ENCODE peak calls at places on chromosomes 3 and 15, in five cellular contexts. One of them, this sample, is unnamed.

GRCh38 chr15:101128191-101128590 is 123.7 kb downstream of the CHSY1 start:
- DNase-seq in activated CD8-positive, alpha-beta T cell treated with anti-CD3 and anti-CD28 coated beads for 36 hours: no peak
- DNase-seq in brain microvascular endothelial cell: peak
- DNase-seq in H4: peak
- DNase-seq in GM23248: peak
- DNase-seq in this sample: peak

GRCh38 chr3:141913150-141913811 is 36.8 kb downstream of the ATP1B3 start:
- DNase-seq in GM23248: peak
- DNase-seq in activated CD8-positive, alpha-beta T cell treated with anti-CD3 and anti-CD28 coated beads for 36 hours: peak
- DNase-seq in H4: peak
- DNase-seq in brain microvascular endothelial cell: peak
- DNase-seq in this sample: peak

GRCh38 chr3:22089284-22089683 is 338.3 kb upstream of the ZNF385D start:
- DNase-seq in brain microvascular endothelial cell: peak
- DNase-seq in activated CD8-positive, alpha-beta T cell treated with anti-CD3 and anti-CD28 coated beads for 36 hours: peak
- DNase-seq in H4: peak
- DNase-seq in GM23248: peak
- DNase-seq in this sample: peak

GRCh38 chr3:172103724-172104123 is 64.3 kb downstream of the FNDC3B start:
- DNase-seq in activated CD8-positive, alpha-beta T cell treated with anti-CD3 and anti-CD28 coated beads for 36 hours: no peak
- DNase-seq in brain microvascular endothelial cell: peak
- DNase-seq in GM23248: peak
- DNase-seq in H4: no peak
- DNase-seq in this sample: peak

GRCh38 chr3:24396338-24396737 is 98.3 kb downstream of the THRB start:
- DNase-seq in H4: no peak
- DNase-seq in activated CD8-positive, alpha-beta T cell treated with anti-CD3 and anti-CD28 coated beads for 36 hours: no peak
- DNase-seq in brain microvascular endothelial cell: no peak
- DNase-seq in GM23248: no peak
- DNase-seq in this sample: no peak

GRCh38 chr3:25826510-25826909 is 36.6 kb downstream of the OXSM start:
- DNase-seq in brain microvascular endothelial cell: no peak
- DNase-seq in GM23248: no peak
- DNase-seq in H4: no peak
- DNase-seq in activated CD8-positive, alpha-beta T cell treated with anti-CD3 and anti-CD28 coated beads for 36 hours: no peak
- DNase-seq in this sample: no peak

GRCh38 chr15:50116477-50116876 is 2.6 kb downstream of the ATP8B4 start:
- DNase-seq in H4: no peak
- DNase-seq in activated CD8-positive, alpha-beta T cell treated with anti-CD3 and anti-CD28 coated beads for 36 hours: peak
- DNase-seq in brain microvascular endothelial cell: no peak
- DNase-seq in GM23248: peak
- DNase-seq in this sample: peak

GRCh38 chr15:67720556-67721175 is 104.6 kb upstream of the SKOR1 start:
- DNase-seq in H4: no peak
- DNase-seq in brain microvascular endothelial cell: no peak
- DNase-seq in GM23248: no peak
- DNase-seq in activated CD8-positive, alpha-beta T cell treated with anti-CD3 and anti-CD28 coated beads for 36 hours: no peak
- DNase-seq in this sample: no peak

GRCh38 chr3:10248984-10249748 is 907 bp downstream of the TATDN2 start:
- DNase-seq in H4: no peak
- DNase-seq in brain microvascular endothelial cell: peak
- DNase-seq in GM23248: peak
- DNase-seq in activated CD8-positive, alpha-beta T cell treated with anti-CD3 and anti-CD28 coated beads for 36 hours: peak
- DNase-seq in this sample: no peak

GRCh38 chr3:139319428-139320402 is 24.1 kb upstream of the MRPS22 start:
- DNase-seq in activated CD8-positive, alpha-beta T cell treated with anti-CD3 and anti-CD28 coated beads for 36 hours: no peak
- DNase-seq in GM23248: no peak
- DNase-seq in brain microvascular endothelial cell: no peak
- DNase-seq in H4: peak
- DNase-seq in this sample: no peak

GRCh38 chr3:32592696-32593353 is 22.2 kb upstream of the DYNC1LI1 start:
- DNase-seq in H4: no peak
- DNase-seq in brain microvascular endothelial cell: no peak
- DNase-seq in GM23248: no peak
- DNase-seq in activated CD8-positive, alpha-beta T cell treated with anti-CD3 and anti-CD28 coated beads for 36 hours: no peak
- DNase-seq in this sample: no peak

GRCh38 chr3:118501152-118501551 is 533.5 kb downstream of the IGSF11 start:
- DNase-seq in brain microvascular endothelial cell: no peak
- DNase-seq in activated CD8-positive, alpha-beta T cell treated with anti-CD3 and anti-CD28 coated beads for 36 hours: no peak
- DNase-seq in H4: peak
- DNase-seq in GM23248: no peak
- DNase-seq in this sample: no peak

GRCh38 chr15:68470049-68470738 is 38.2 kb upstream of the ITGA11 start:
- DNase-seq in GM23248: no peak
- DNase-seq in brain microvascular endothelial cell: no peak
- DNase-seq in activated CD8-positive, alpha-beta T cell treated with anti-CD3 and anti-CD28 coated beads for 36 hours: no peak
- DNase-seq in H4: no peak
- DNase-seq in this sample: no peak

GRCh38 chr3:32758375-32758753 is 59.4 kb upstream of the TRIM71 start:
- DNase-seq in H4: peak
- DNase-seq in activated CD8-positive, alpha-beta T cell treated with anti-CD3 and anti-CD28 coated beads for 36 hours: no peak
- DNase-seq in brain microvascular endothelial cell: no peak
- DNase-seq in GM23248: peak
- DNase-seq in this sample: no peak

GRCh38 chr3:107325446-107325845 is 51.8 kb upstream of the CCDC54 start:
- DNase-seq in GM23248: no peak
- DNase-seq in brain microvascular endothelial cell: no peak
- DNase-seq in H4: no peak
- DNase-seq in activated CD8-positive, alpha-beta T cell treated with anti-CD3 and anti-CD28 coated beads for 36 hours: no peak
- DNase-seq in this sample: no peak

GRCh38 chr3:140898340-140899180 is 43.1 kb upstream of the SLC25A36 start:
- DNase-seq in GM23248: peak
- DNase-seq in H4: peak
- DNase-seq in activated CD8-positive, alpha-beta T cell treated with anti-CD3 and anti-CD28 coated beads for 36 hours: peak
- DNase-seq in brain microvascular endothelial cell: peak
- DNase-seq in this sample: peak

GRCh38 chr3:163218336-163218735 is 1721.7 kb downstream of the OTOL1 start:
- DNase-seq in GM23248: no peak
- DNase-seq in brain microvascular endothelial cell: no peak
- DNase-seq in H4: peak
- DNase-seq in activated CD8-positive, alpha-beta T cell treated with anti-CD3 and anti-CD28 coated beads for 36 hours: no peak
- DNase-seq in this sample: no peak

GRCh38 chr3:123424321-123424998 is 24.4 kb downstream of the ADCY5 start:
- DNase-seq in brain microvascular endothelial cell: no peak
- DNase-seq in activated CD8-positive, alpha-beta T cell treated with anti-CD3 and anti-CD28 coated beads for 36 hours: no peak
- DNase-seq in GM23248: no peak
- DNase-seq in H4: no peak
- DNase-seq in this sample: no peak